ENCODE peak calls at places on chromosomes 11 and 22, in eight cellular contexts. One of them, this sample, is unnamed.

GRCh38 chr11:45163956-45164575 is 17.6 kb downstream of the PRDM11 start:
- DNase-seq in HepG2: no peak
- DNase-seq in suprapubic skin: no peak
- DNase-seq in transverse colon: no peak
- DNase-seq in HCT116: no peak
- DNase-seq in sigmoid colon: peak; percentile 46
- DNase-seq in GM23338: no peak
- DNase-seq in HL-60: no peak
- DNase-seq in this sample: no peak

GRCh38 chr11:134949716-134950115 is 537.7 kb upstream of the B3GAT1 start:
- DNase-seq in sigmoid colon: no peak
- DNase-seq in GM23338: no peak
- DNase-seq in HCT116: no peak
- DNase-seq in suprapubic skin: no peak
- DNase-seq in HL-60: no peak
- DNase-seq in transverse colon: no peak
- DNase-seq in HepG2: no peak
- DNase-seq in this sample: no peak

GRCh38 chr22:19080853-19081252 is 41.4 kb downstream of the DGCR2 start:
- DNase-seq in HepG2: no peak
- DNase-seq in GM23338: no peak
- DNase-seq in transverse colon: no peak
- DNase-seq in sigmoid colon: no peak
- DNase-seq in HL-60: no peak
- DNase-seq in HCT116: no peak
- DNase-seq in suprapubic skin: no peak
- DNase-seq in this sample: no peak

GRCh38 chr11:84722583-84723108 is 904.5 kb downstream of the DLG2 start:
- DNase-seq in HepG2: no peak
- DNase-seq in suprapubic skin: no peak
- DNase-seq in HL-60: no peak
- DNase-seq in GM23338: peak; percentile 77
- DNase-seq in sigmoid colon: no peak
- DNase-seq in HCT116: no peak
- DNase-seq in transverse colon: no peak
- DNase-seq in this sample: no peak

GRCh38 chr22:24156915-24157782 is 24.1 kb upstream of the SUSD2 start:
- DNase-seq in sigmoid colon: peak; percentile 93
- DNase-seq in suprapubic skin: peak; percentile 90
- DNase-seq in transverse colon: peak; percentile 93
- DNase-seq in HL-60: peak; percentile 96
- DNase-seq in HepG2: peak; percentile 89
- DNase-seq in HCT116: peak; percentile 67
- DNase-seq in GM23338: peak; percentile 96
- DNase-seq in this sample: peak; percentile 87

GRCh38 chr11:63609536-63609935 is 4.7 kb downstream of the PLAAT3 start:
- DNase-seq in GM23338: no peak
- DNase-seq in HCT116: no peak
- DNase-seq in transverse colon: peak; percentile 59
- DNase-seq in HepG2: no peak
- DNase-seq in HL-60: no peak
- DNase-seq in sigmoid colon: peak; percentile 70
- DNase-seq in suprapubic skin: peak; percentile 48
- DNase-seq in this sample: peak; percentile 33

GRCh38 chr11:75425422-75425821 is 7.6 kb downstream of the KLHL35 start:
- DNase-seq in suprapubic skin: no peak
- DNase-seq in HL-60: no peak
- DNase-seq in HCT116: no peak
- DNase-seq in GM23338: peak; percentile 91
- DNase-seq in HepG2: no peak
- DNase-seq in transverse colon: no peak
- DNase-seq in sigmoid colon: no peak
- DNase-seq in this sample: no peak

GRCh38 chr11:100467821-100468508 is 219.1 kb upstream of the ARHGAP42 start:
- DNase-seq in transverse colon: no peak
- DNase-seq in GM23338: no peak
- DNase-seq in suprapubic skin: no peak
- DNase-seq in sigmoid colon: no peak
- DNase-seq in HepG2: no peak
- DNase-seq in HL-60: no peak
- DNase-seq in HCT116: no peak
- DNase-seq in this sample: no peak

DNA sequence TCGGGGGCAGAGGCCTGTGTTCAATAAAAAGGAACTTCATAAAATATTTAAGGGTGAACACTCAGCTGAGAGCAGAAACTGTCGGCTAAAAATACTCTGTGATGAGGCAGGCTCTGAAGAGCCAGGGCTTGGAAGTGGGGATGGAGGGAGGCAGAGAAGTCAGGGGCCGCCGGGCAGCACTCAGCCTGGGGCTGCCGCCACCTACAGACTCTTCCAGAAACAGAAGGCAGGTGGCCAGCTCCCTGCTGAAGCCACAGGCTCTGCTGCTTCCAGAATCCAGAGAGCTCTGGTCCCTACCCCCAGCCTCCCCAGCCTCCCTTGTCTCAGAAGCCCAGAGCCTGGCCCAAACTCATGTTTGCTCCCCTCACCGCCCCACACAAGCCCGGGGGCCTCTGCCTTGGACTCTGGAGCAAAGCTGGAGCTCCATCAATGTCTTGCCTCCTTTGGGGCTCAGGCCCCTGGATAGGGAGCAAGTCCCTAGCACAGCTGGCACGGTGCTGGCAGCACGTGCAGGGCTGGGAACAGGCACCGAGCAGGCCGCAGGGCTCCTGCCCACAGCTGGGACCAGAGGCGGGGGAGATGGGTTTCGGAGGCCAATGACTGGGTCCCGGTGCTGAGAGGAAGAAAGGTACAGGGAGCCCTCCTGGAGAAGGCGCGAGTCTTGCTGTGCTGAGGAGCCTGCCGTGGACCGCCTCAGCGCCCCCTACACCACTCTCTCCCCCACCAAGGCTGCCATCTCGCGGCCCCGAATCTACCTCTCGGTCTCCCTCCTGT is 8.2 kb downstream of the LRFN4 start:
- DNase-seq in sigmoid colon: no peak
- DNase-seq in transverse colon: no peak
- DNase-seq in suprapubic skin: no peak
- DNase-seq in HepG2: no peak
- DNase-seq in GM23338: no peak
- DNase-seq in HCT116: no peak
- DNase-seq in HL-60: no peak
- DNase-seq in this sample: no peak
- H3K27ac ChIP-seq in sigmoid colon: no peak overlapping the region
- H3K27ac ChIP-seq in transverse colon: peak overlapping the region; percentile 69
- H3K27ac ChIP-seq in suprapubic skin: no peak overlapping the region
- H3K27ac ChIP-seq in HepG2: no peak overlapping the region
- H3K27ac ChIP-seq in GM23338: no peak overlapping the region
- H3K27ac ChIP-seq in HCT116: no peak overlapping the region
- H3K27ac ChIP-seq in HL-60: no peak overlapping the region
- H3K27ac ChIP-seq in this sample: no peak overlapping the region

GRCh38 chr11:15988693-15989231 is 367.6 kb downstream of the SOX6 start:
- DNase-seq in HCT116: peak; percentile 19
- DNase-seq in transverse colon: no peak
- DNase-seq in HepG2: no peak
- DNase-seq in suprapubic skin: no peak
- DNase-seq in GM23338: peak; percentile 85
- DNase-seq in HL-60: no peak
- DNase-seq in sigmoid colon: no peak
- DNase-seq in this sample: no peak

GRCh38 chr11:15991174-15991655 is 365.1 kb downstream of the SOX6 start:
- DNase-seq in HL-60: no peak
- DNase-seq in transverse colon: no peak
- DNase-seq in sigmoid colon: no peak
- DNase-seq in GM23338: no peak
- DNase-seq in HepG2: no peak
- DNase-seq in suprapubic skin: no peak
- DNase-seq in HCT116: no peak
- DNase-seq in this sample: no peak

GRCh38 chr11:15989685-15990084 is 366.7 kb downstream of the SOX6 start:
- DNase-seq in GM23338: no peak
- DNase-seq in suprapubic skin: no peak
- DNase-seq in HepG2: no peak
- DNase-seq in transverse colon: no peak
- DNase-seq in sigmoid colon: no peak
- DNase-seq in HL-60: no peak
- DNase-seq in HCT116: no peak
- DNase-seq in this sample: no peak

GRCh38 chr11:15993360-15993759 is 363.0 kb downstream of the SOX6 start:
- DNase-seq in GM23338: no peak
- DNase-seq in transverse colon: no peak
- DNase-seq in sigmoid colon: no peak
- DNase-seq in HepG2: no peak
- DNase-seq in suprapubic skin: no peak
- DNase-seq in HL-60: no peak
- DNase-seq in HCT116: no peak
- DNase-seq in this sample: no peak
- H3K27me3 ChIP-seq in GM23338: peaks cover 95% of the 10 kb centered on the region
- H3K27me3 ChIP-seq in transverse colon: no peaks in the 10 kb centered on the region
- H3K27me3 ChIP-seq in sigmoid colon: no peaks in the 10 kb centered on the region
- H3K27me3 ChIP-seq in HepG2: no peaks in the 10 kb centered on the region
- H3K27me3 ChIP-seq in suprapubic skin: no peaks in the 10 kb centered on the region
- H3K27me3 ChIP-seq in HL-60: peaks cover 2% of the 10 kb centered on the region
- H3K27me3 ChIP-seq in HCT116: peaks cover 9% of the 10 kb centered on the region
- H3K27me3 ChIP-seq in this sample: no peaks in the 10 kb centered on the region

GRCh38 chr11:59614277-59615131 is 1.1 kb downstream of the OSBP start:
- DNase-seq in transverse colon: no peak
- DNase-seq in GM23338: no peak
- DNase-seq in HCT116: no peak
- DNase-seq in suprapubic skin: no peak
- DNase-seq in HL-60: no peak
- DNase-seq in HepG2: no peak
- DNase-seq in sigmoid colon: no peak
- DNase-seq in this sample: no peak

GRCh38 chr11:59610289-59610688 is 5.3 kb downstream of the OSBP start:
- DNase-seq in suprapubic skin: no peak
- DNase-seq in sigmoid colon: no peak
- DNase-seq in transverse colon: no peak
- DNase-seq in HCT116: no peak
- DNase-seq in GM23338: no peak
- DNase-seq in HepG2: no peak
- DNase-seq in HL-60: no peak
- DNase-seq in this sample: no peak

GRCh38 chr11:59615637-59616395 is at the start of gene OSBP:
- DNase-seq in HCT116: peak; percentile 100
- DNase-seq in transverse colon: peak; percentile 99
- DNase-seq in sigmoid colon: peak; percentile 100
- DNase-seq in HepG2: peak; percentile 99
- DNase-seq in HL-60: peak; percentile 100
- DNase-seq in GM23338: peak; percentile 99
- DNase-seq in suprapubic skin: peak; percentile 100
- DNase-seq in this sample: peak; percentile 99

GRCh38 chr11:59615132-59615636 is 390 bp downstream of the OSBP start:
- DNase-seq in HepG2: peak; percentile 26
- DNase-seq in sigmoid colon: peak; percentile 77
- DNase-seq in suprapubic skin: peak; percentile 82
- DNase-seq in transverse colon: peak; percentile 77
- DNase-seq in HCT116: peak; percentile 24
- DNase-seq in GM23338: peak; percentile 73
- DNase-seq in HL-60: peak; percentile 25
- DNase-seq in this sample: peak; percentile 72

GRCh38 chr11:59611570-59612565 is 3.7 kb downstream of the OSBP start:
- DNase-seq in HCT116: no peak
- DNase-seq in HL-60: no peak
- DNase-seq in transverse colon: peak; percentile 64
- DNase-seq in HepG2: peak; percentile 52
- DNase-seq in sigmoid colon: no peak
- DNase-seq in GM23338: no peak
- DNase-seq in suprapubic skin: no peak
- DNase-seq in this sample: peak; percentile 71
- TF ChIP-seq POLR2AphosphoS5 in HCT116: no peak
- TF ChIP-seq POLR2AphosphoS5 in HL-60: no peak
- TF ChIP-seq POLR2AphosphoS5 in transverse colon: peak; percentile 74
- TF ChIP-seq POLR2AphosphoS5 in HepG2: no peak
- TF ChIP-seq POLR2AphosphoS5 in sigmoid colon: no peak
- TF ChIP-seq POLR2AphosphoS5 in GM23338: no peak
- TF ChIP-seq POLR2AphosphoS5 in suprapubic skin: no peak
- TF ChIP-seq POLR2AphosphoS5 in this sample: no peak

GRCh38 chr11:128496684-128497056 is 90.7 kb downstream of the ETS1 start:
- DNase-seq in HCT116: no peak
- DNase-seq in GM23338: no peak
- DNase-seq in HepG2: no peak
- DNase-seq in sigmoid colon: no peak
- DNase-seq in suprapubic skin: no peak
- DNase-seq in transverse colon: no peak
- DNase-seq in HL-60: no peak
- DNase-seq in this sample: no peak

GRCh38 chr11:128496249-128496648 is 91.1 kb downstream of the ETS1 start:
- DNase-seq in HepG2: no peak
- DNase-seq in GM23338: no peak
- DNase-seq in sigmoid colon: no peak
- DNase-seq in HL-60: no peak
- DNase-seq in suprapubic skin: no peak
- DNase-seq in HCT116: no peak
- DNase-seq in transverse colon: no peak
- DNase-seq in this sample: no peak

GRCh38 chr11:128498846-128499245 is 88.5 kb downstream of the ETS1 start:
- DNase-seq in HL-60: no peak
- DNase-seq in sigmoid colon: no peak
- DNase-seq in suprapubic skin: no peak
- DNase-seq in HepG2: no peak
- DNase-seq in HCT116: no peak
- DNase-seq in GM23338: no peak
- DNase-seq in transverse colon: no peak
- DNase-seq in this sample: no peak

GRCh38 chr11:128499613-128500213 is 87.6 kb downstream of the ETS1 start:
- DNase-seq in suprapubic skin: no peak
- DNase-seq in sigmoid colon: no peak
- DNase-seq in HL-60: no peak
- DNase-seq in transverse colon: no peak
- DNase-seq in GM23338: no peak
- DNase-seq in HepG2: no peak
- DNase-seq in HCT116: no peak
- DNase-seq in this sample: no peak

DNA sequence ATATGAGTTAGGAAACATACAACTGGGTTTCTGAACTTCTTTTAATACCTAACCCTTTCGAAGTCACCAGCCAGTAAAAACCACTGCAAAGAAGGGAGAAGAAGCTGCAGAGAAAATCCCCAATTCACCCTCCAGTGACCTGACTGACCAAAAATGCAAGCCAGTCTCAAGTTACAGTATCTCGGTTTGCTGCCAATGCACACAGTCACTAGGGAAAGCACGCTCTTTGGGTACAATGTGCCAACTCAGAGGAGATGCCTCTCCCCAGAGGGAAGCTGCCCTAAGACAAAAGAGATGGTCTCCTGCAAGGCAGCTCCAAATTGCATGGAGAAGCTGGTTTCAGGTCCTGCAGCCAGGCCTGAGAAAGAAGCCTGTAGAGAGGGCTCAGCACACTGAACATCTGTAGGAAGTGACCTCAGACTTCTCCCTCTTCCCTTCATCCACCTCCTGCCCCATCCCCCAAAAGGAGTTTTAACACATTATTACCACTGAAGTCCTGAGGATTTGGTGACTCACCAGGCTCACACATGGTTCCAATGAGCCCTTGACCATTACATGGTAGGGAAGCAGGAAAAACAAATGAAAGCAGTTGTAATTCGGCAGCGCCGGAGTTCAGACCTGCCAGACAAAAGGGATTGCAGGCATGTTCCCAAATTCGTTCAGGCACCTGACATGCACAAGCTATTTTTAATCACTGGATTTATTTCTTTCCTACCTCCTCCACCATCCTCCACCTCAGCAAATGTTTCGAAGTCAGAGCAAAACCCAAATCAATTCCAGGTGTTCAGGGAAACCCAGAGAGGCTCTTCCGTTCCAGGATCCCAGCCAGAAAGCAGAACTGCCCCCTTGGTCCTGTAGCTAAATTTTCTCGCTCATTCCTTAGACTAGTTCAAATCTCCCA is 90.1 kb downstream of the ETS1 start:
- DNase-seq in HL-60: no peak
- DNase-seq in suprapubic skin: no peak
- DNase-seq in GM23338: no peak
- DNase-seq in HCT116: peak; percentile 83
- DNase-seq in HepG2: no peak
- DNase-seq in transverse colon: no peak
- DNase-seq in sigmoid colon: peak; percentile 87
- DNase-seq in this sample: no peak
- H3K27ac ChIP-seq in HL-60: no peak overlapping the region
- H3K27ac ChIP-seq in suprapubic skin: peak overlapping the region; percentile 80
- H3K27ac ChIP-seq in GM23338: no peak overlapping the region
- H3K27ac ChIP-seq in HCT116: peak overlapping the region; percentile 67
- H3K27ac ChIP-seq in HepG2: no peak overlapping the region
- H3K27ac ChIP-seq in transverse colon: peak overlapping the region; percentile 75
- H3K27ac ChIP-seq in sigmoid colon: peak overlapping the region; percentile 66
- H3K27ac ChIP-seq in this sample: peak overlapping the region; percentile 77